ENCODE peak calls at places on chromosomes 3 and 15, in four cellular contexts. One of them, this sample, is unnamed.

GRCh38 chr3:86793786-86794185 is 197.2 kb downstream of the VGLL3 start:
- DNase-seq in GM12878: no peak
- DNase-seq in K562: no peak
- DNase-seq in HL-60: no peak
- DNase-seq in this sample: no peak

GRCh38 chr15:92801774-92802464 is 98.2 kb upstream of the CHD2 start:
- DNase-seq in GM12878: no peak
- DNase-seq in K562: peak
- DNase-seq in HL-60: peak
- DNase-seq in this sample: no peak

GRCh38 chr3:67384790-67385397 is 269.5 kb downstream of the SUCLG2 start:
- DNase-seq in GM12878: no peak
- DNase-seq in HL-60: peak
- DNase-seq in K562: peak
- DNase-seq in this sample: peak

GRCh38 chr15:99105516-99106341 is 849 bp downstream of the SYNM start:
- DNase-seq in GM12878: no peak
- DNase-seq in K562: no peak
- DNase-seq in HL-60: peak
- DNase-seq in this sample: peak

GRCh38 chr3:119891944-119892721 is 110.2 kb downstream of the NR1I2 start:
- DNase-seq in HL-60: peak
- DNase-seq in K562: peak
- DNase-seq in GM12878: peak
- DNase-seq in this sample: no peak

GRCh38 chr15:59191855-59192237 is 14.8 kb upstream of the LDHAL6B start:
- DNase-seq in GM12878: no peak
- DNase-seq in HL-60: no peak
- DNase-seq in K562: no peak
- DNase-seq in this sample: no peak

GRCh38 chr3:9202546-9202945 is 46.9 kb downstream of the SRGAP3 start:
- DNase-seq in HL-60: no peak
- DNase-seq in GM12878: no peak
- DNase-seq in K562: no peak
- DNase-seq in this sample: no peak

GRCh38 chr15:90859234-90860131 is 8.9 kb upstream of the FURIN start:
- DNase-seq in HL-60: peak
- DNase-seq in K562: no peak
- DNase-seq in GM12878: no peak
- DNase-seq in this sample: no peak

GRCh38 chr3:108202834-108203233 is 19.4 kb downstream of the IFT57 start:
- DNase-seq in GM12878: no peak
- DNase-seq in K562: no peak
- DNase-seq in HL-60: no peak
- DNase-seq in this sample: no peak

GRCh38 chr3:42336103-42336502 is 70.1 kb upstream of the CCK start:
- DNase-seq in HL-60: no peak
- DNase-seq in GM12878: no peak
- DNase-seq in K562: no peak
- DNase-seq in this sample: no peak

GRCh38 chr3:163490119-163490518 is 1588.2 kb downstream of the SI start:
- DNase-seq in HL-60: peak
- DNase-seq in GM12878: no peak
- DNase-seq in K562: peak
- DNase-seq in this sample: peak
- TF ChIP-seq SPI1 in HL-60: no peak
- TF ChIP-seq SPI1 in GM12878: no peak
- TF ChIP-seq SPI1 in K562: no peak
- TF ChIP-seq SPI1 in this sample: no peak

DNA sequence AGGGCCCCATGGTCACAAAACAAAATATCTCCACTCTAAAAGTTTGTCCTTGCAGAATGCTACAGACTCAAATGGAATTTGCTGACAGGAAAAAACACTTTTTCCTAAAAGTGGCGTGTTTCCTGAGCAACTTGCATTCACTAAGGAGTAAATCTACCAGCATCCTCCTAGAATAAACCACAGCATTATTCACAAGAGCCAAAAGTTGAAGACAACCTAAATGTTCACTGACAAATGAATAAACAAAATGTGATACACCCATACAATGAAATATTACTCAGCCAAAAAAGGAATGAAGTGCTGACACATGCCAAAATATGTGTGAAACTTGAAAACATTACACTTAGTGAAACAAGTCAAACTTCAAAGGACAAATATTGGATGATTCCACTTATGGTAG is 28.9 kb downstream of the ITGB5 start:
- DNase-seq in GM12878: no peak
- DNase-seq in K562: no peak
- DNase-seq in HL-60: no peak
- DNase-seq in this sample: no peak
- TF ChIP-seq POLR2AphosphoS5 in GM12878: no peak
- TF ChIP-seq POLR2AphosphoS5 in K562: no peak
- TF ChIP-seq POLR2AphosphoS5 in HL-60: no peak
- TF ChIP-seq POLR2AphosphoS5 in this sample: no peak

DNA sequence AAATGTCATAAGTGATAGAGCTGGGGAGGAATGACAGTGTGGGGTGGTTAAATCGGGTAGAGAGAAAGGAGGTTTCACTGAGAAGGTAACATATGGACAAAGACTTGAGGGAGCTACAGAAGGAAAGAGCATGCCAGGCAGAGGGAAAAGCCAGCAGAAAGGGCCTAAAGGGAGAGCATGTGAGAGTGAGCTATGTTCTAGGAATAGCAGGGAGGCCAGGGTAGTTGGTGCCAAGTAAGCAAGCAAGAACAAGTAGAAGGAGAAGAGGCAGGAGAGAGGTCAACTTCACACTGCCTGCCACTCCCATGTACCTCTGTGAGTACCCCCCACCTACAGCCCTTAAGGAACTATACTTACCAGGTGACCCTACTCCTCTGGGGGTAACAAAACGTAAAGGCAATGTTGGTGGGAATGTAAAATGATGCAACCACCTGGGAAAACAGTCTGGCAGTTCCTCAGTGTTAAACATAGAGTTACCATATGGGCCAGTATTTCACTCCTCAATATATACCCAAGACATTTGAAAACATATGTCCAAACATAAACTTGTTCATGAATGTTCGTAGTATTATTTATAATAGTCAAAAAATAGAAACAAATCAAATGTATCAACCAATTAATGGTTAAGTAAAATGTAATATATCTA is 67.6 kb downstream of the SFMBT1 start:
- DNase-seq in GM12878: no peak
- DNase-seq in K562: no peak
- DNase-seq in HL-60: no peak
- DNase-seq in this sample: no peak
- TF ChIP-seq SPI1 in GM12878: no peak
- TF ChIP-seq SPI1 in K562: no peak
- TF ChIP-seq SPI1 in HL-60: no peak
- TF ChIP-seq SPI1 in this sample: no peak

GRCh38 chr3:149375164-149375823 is 2.2 kb downstream of the TM4SF1 start:
- DNase-seq in GM12878: no peak
- DNase-seq in HL-60: no peak
- DNase-seq in K562: no peak
- DNase-seq in this sample: no peak
- TF ChIP-seq POLR2AphosphoS5 in GM12878: no peak
- TF ChIP-seq POLR2AphosphoS5 in HL-60: no peak
- TF ChIP-seq POLR2AphosphoS5 in K562: no peak
- TF ChIP-seq POLR2AphosphoS5 in this sample: no peak

GRCh38 chr3:38595393-38595792 is 54.1 kb downstream of the SCN5A start:
- DNase-seq in GM12878: no peak
- DNase-seq in K562: no peak
- DNase-seq in HL-60: no peak
- DNase-seq in this sample: no peak

GRCh38 chr3:38600551-38600950 is 48.9 kb downstream of the SCN5A start:
- DNase-seq in HL-60: no peak
- DNase-seq in GM12878: no peak
- DNase-seq in K562: no peak
- DNase-seq in this sample: no peak

GRCh38 chr3:38598791-38599190 is 50.7 kb downstream of the SCN5A start:
- DNase-seq in HL-60: no peak
- DNase-seq in K562: no peak
- DNase-seq in GM12878: no peak
- DNase-seq in this sample: no peak

GRCh38 chr3:38599886-38600285 is 49.6 kb downstream of the SCN5A start:
- DNase-seq in HL-60: no peak
- DNase-seq in GM12878: no peak
- DNase-seq in K562: no peak
- DNase-seq in this sample: no peak

GRCh38 chr3:38597502-38598060 is 51.9 kb downstream of the SCN5A start:
- DNase-seq in K562: no peak
- DNase-seq in HL-60: no peak
- DNase-seq in GM12878: no peak
- DNase-seq in this sample: no peak
- TF ChIP-seq SPI1 in K562: no peak
- TF ChIP-seq SPI1 in HL-60: no peak
- TF ChIP-seq SPI1 in GM12878: no peak
- TF ChIP-seq SPI1 in this sample: no peak

DNA sequence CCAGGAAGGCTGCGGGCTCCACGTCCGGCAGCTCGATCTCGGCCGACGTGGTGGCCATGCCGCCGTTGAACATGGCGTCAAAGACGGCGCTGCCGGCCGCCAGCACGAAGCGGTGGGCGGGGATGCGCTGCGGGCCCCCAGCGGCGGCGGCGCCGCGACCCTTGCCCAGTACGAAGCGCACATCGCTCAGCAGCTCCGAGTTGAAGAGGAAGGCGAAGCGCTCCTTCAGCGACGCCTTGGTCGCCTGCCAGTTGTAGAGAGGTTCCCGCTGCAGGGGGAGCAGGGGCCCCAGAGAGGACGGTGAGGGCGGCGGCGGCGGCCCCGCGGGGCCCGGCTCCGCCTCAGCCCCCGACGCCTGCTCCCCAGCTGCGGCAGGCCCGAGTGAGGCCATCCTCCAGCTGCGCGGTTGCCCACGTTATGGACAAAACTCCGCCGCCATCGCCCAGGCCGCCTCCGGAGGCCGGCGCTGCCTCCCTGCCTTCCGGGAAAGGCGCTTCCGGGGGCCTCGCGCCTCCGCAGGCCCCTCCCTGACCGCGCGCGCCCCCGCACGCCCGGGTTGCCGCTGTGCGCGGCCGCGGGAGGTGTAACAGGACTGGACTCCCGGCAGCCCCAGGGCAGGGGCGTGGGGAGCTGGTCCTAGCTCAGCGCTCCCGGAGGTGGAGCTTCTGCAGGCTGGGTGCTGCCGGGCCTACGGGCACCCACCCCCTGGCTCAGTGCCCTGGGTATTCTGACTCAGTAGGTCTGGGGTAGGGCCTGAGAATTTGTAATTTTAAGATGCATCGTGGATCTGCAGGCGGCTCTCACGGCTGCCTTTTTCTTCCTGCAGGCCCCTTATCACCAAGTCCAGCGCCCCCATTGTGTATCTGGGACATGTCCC is at the start of gene BTBD1:
- DNase-seq in K562: peak
- DNase-seq in GM12878: peak
- DNase-seq in HL-60: peak
- DNase-seq in this sample: peak
- TF ChIP-seq POLR2AphosphoS5 in K562: peak
- TF ChIP-seq POLR2AphosphoS5 in GM12878: peak
- TF ChIP-seq POLR2AphosphoS5 in HL-60: peak
- TF ChIP-seq POLR2AphosphoS5 in this sample: peak

GRCh38 chr15:70923311-70924080 is 30.9 kb downstream of the LRRC49 start:
- DNase-seq in HL-60: no peak
- DNase-seq in K562: no peak
- DNase-seq in GM12878: no peak
- DNase-seq in this sample: no peak
- TF ChIP-seq SPI1 in HL-60: no peak
- TF ChIP-seq SPI1 in K562: no peak
- TF ChIP-seq SPI1 in GM12878: no peak
- TF ChIP-seq SPI1 in this sample: no peak

GRCh38 chr3:11477286-11477935 is 166.3 kb downstream of the VGLL4 start:
- DNase-seq in K562: no peak
- DNase-seq in GM12878: no peak
- DNase-seq in HL-60: no peak
- DNase-seq in this sample: no peak
- TF ChIP-seq POLR2AphosphoS5 in K562: no peak
- TF ChIP-seq POLR2AphosphoS5 in GM12878: no peak
- TF ChIP-seq POLR2AphosphoS5 in HL-60: no peak
- TF ChIP-seq POLR2AphosphoS5 in this sample: no peak

GRCh38 chr3:188165596-188165995 is 11.6 kb downstream of the LPP start:
- DNase-seq in HL-60: no peak
- DNase-seq in GM12878: no peak
- DNase-seq in K562: no peak
- DNase-seq in this sample: no peak
- TF ChIP-seq SPI1 in HL-60: no peak
- TF ChIP-seq SPI1 in GM12878: no peak
- TF ChIP-seq SPI1 in K562: no peak
- TF ChIP-seq SPI1 in this sample: no peak

GRCh38 chr3:47009225-47010049 is 30.0 kb downstream of the NBEAL2 start:
- DNase-seq in HL-60: no peak
- DNase-seq in GM12878: peak
- DNase-seq in K562: no peak
- DNase-seq in this sample: peak
- TF ChIP-seq POLR2AphosphoS5 in HL-60: no peak
- TF ChIP-seq POLR2AphosphoS5 in GM12878: peak
- TF ChIP-seq POLR2AphosphoS5 in K562: no peak
- TF ChIP-seq POLR2AphosphoS5 in this sample: peak

This sample was measured in GM12891.